ENCODE peak calls at places on chromosome 13, in four cellular contexts. One of them, this sample, is unnamed.

GRCh38 chr13:86681223-86681622 is 882.0 kb upstream of the SLITRK6 start:
- DNase-seq in ovary: no peak
- DNase-seq in left lung: no peak
- DNase-seq in hepatocyte: no peak
- DNase-seq in this sample: no peak

GRCh38 chr13:112648101-112648500 is 41.7 kb upstream of the ATP11A start:
- DNase-seq in ovary: no peak
- DNase-seq in left lung: no peak
- DNase-seq in hepatocyte: no peak
- DNase-seq in this sample: no peak

GRCh38 chr13:34078334-34078999 is 260.5 kb downstream of the RFC3 start:
- DNase-seq in ovary: no peak
- DNase-seq in left lung: no peak
- DNase-seq in hepatocyte: no peak
- DNase-seq in this sample: no peak

GRCh38 chr13:75489502-75490263 is 7.7 kb upstream of the TBC1D4 start:
- DNase-seq in ovary: no peak
- DNase-seq in left lung: peak; percentile 68
- DNase-seq in hepatocyte: peak; percentile 33
- DNase-seq in this sample: no peak

GRCh38 chr13:32956595-32956933 is 59.7 kb upstream of the KL start:
- DNase-seq in ovary: no peak
- DNase-seq in left lung: no peak
- DNase-seq in hepatocyte: no peak
- DNase-seq in this sample: no peak

GRCh38 chr13:78602561-78603239 is 652 bp downstream of the POU4F1 start:
- DNase-seq in ovary: no peak
- DNase-seq in left lung: peak; percentile 72
- DNase-seq in hepatocyte: no peak
- DNase-seq in this sample: no peak

GRCh38 chr13:26614721-26615120 is 57.2 kb downstream of the WASF3 start:
- DNase-seq in ovary: no peak
- DNase-seq in left lung: no peak
- DNase-seq in hepatocyte: no peak
- DNase-seq in this sample: no peak

GRCh38 chr13:38960175-38960574 is 30.5 kb downstream of the STOML3 start:
- DNase-seq in ovary: no peak
- DNase-seq in left lung: no peak
- DNase-seq in hepatocyte: no peak
- DNase-seq in this sample: no peak

GRCh38 chr13:35345992-35346391 is 130.5 kb downstream of the MAB21L1 start:
- DNase-seq in ovary: no peak
- DNase-seq in left lung: no peak
- DNase-seq in hepatocyte: no peak
- DNase-seq in this sample: no peak

GRCh38 chr13:45119990-45120864 is at the start of gene GTF2F2:
- DNase-seq in ovary: peak; percentile 93
- DNase-seq in left lung: peak; percentile 96
- DNase-seq in hepatocyte: peak; percentile 95
- DNase-seq in this sample: peak; percentile 86

GRCh38 chr13:66348745-66349720 is 881.1 kb downstream of the PCDH9 start:
- DNase-seq in ovary: no peak
- DNase-seq in left lung: no peak
- DNase-seq in hepatocyte: no peak
- DNase-seq in this sample: no peak

GRCh38 chr13:66506979-66507378 is 723.2 kb downstream of the PCDH9 start:
- DNase-seq in ovary: no peak
- DNase-seq in left lung: no peak
- DNase-seq in hepatocyte: no peak
- DNase-seq in this sample: no peak

GRCh38 chr13:99797716-99798115 is 173.9 kb downstream of the ZIC5 start:
- DNase-seq in ovary: no peak
- DNase-seq in left lung: no peak
- DNase-seq in hepatocyte: no peak
- DNase-seq in this sample: no peak

GRCh38 chr13:38908574-38908973 is 82.1 kb downstream of the STOML3 start:
- DNase-seq in ovary: no peak
- DNase-seq in left lung: no peak
- DNase-seq in hepatocyte: no peak
- DNase-seq in this sample: no peak

GRCh38 chr13:75797256-75797655 is 161.1 kb downstream of the LMO7 start:
- DNase-seq in ovary: no peak
- DNase-seq in left lung: no peak
- DNase-seq in hepatocyte: no peak
- DNase-seq in this sample: no peak

GRCh38 chr13:69948016-69948415 is 159.6 kb upstream of the ATXN8OS start:
- DNase-seq in ovary: no peak
- DNase-seq in left lung: no peak
- DNase-seq in hepatocyte: no peak
- DNase-seq in this sample: no peak

GRCh38 chr13:79631260-79631659 is 150.3 kb downstream of the NDFIP2 start:
- DNase-seq in ovary: no peak
- DNase-seq in left lung: no peak
- DNase-seq in hepatocyte: peak; percentile 59
- DNase-seq in this sample: no peak

GRCh38 chr13:42392706-42393572 is 121.0 kb downstream of the AKAP11 start:
- DNase-seq in ovary: no peak
- DNase-seq in left lung: no peak
- DNase-seq in hepatocyte: no peak
- DNase-seq in this sample: no peak

GRCh38 chr13:96824110-96824509 is 170.2 kb downstream of the OXGR1 start:
- DNase-seq in ovary: no peak
- DNase-seq in left lung: no peak
- DNase-seq in hepatocyte: no peak
- DNase-seq in this sample: no peak

GRCh38 chr13:61128850-61129645 is 286.6 kb downstream of the PCDH20 start:
- DNase-seq in ovary: no peak
- DNase-seq in left lung: no peak
- DNase-seq in hepatocyte: no peak
- DNase-seq in this sample: no peak

GRCh38 chr13:106484084-106484754 is 51.2 kb downstream of the EFNB2 start:
- DNase-seq in ovary: no peak
- DNase-seq in left lung: no peak
- DNase-seq in hepatocyte: no peak
- DNase-seq in this sample: no peak

GRCh38 chr13:76991796-76992547 is at the start of gene CLN5:
- DNase-seq in ovary: peak; percentile 94
- DNase-seq in left lung: peak; percentile 99
- DNase-seq in hepatocyte: peak; percentile 97
- DNase-seq in this sample: peak; percentile 85
- TF ChIP-seq CTCF in ovary: peak; percentile 55
- TF ChIP-seq CTCF in left lung: no peak
- TF ChIP-seq CTCF in hepatocyte: no peak
- TF ChIP-seq CTCF in this sample: no peak

GRCh38 chr13:37870895-37871550 is 1.5 kb upstream of the TRPC4 start:
- DNase-seq in ovary: no peak
- DNase-seq in left lung: peak; percentile 6
- DNase-seq in hepatocyte: no peak
- DNase-seq in this sample: no peak

GRCh38 chr13:37868691-37869505 is 674 bp downstream of the TRPC4 start:
- DNase-seq in ovary: no peak
- DNase-seq in left lung: no peak
- DNase-seq in hepatocyte: peak; percentile 8
- DNase-seq in this sample: no peak

GRCh38 chr13:37869506-37869755 is 141 bp downstream of the TRPC4 start:
- DNase-seq in ovary: no peak
- DNase-seq in left lung: no peak
- DNase-seq in hepatocyte: no peak
- DNase-seq in this sample: no peak

GRCh38 chr13:37870489-37870845 is 895 bp upstream of the TRPC4 start:
- DNase-seq in ovary: no peak
- DNase-seq in left lung: peak; percentile 20
- DNase-seq in hepatocyte: no peak
- DNase-seq in this sample: no peak

GRCh38 chr13:37869756-37870488 is at the start of gene TRPC4:
- DNase-seq in ovary: peak; percentile 66
- DNase-seq in left lung: peak; percentile 60
- DNase-seq in hepatocyte: peak; percentile 78
- DNase-seq in this sample: peak; percentile 49
- TF ChIP-seq CTCF in ovary: no peak
- TF ChIP-seq CTCF in left lung: no peak
- TF ChIP-seq CTCF in hepatocyte: peak; percentile 68
- TF ChIP-seq CTCF in this sample: peak; percentile 73

DNA sequence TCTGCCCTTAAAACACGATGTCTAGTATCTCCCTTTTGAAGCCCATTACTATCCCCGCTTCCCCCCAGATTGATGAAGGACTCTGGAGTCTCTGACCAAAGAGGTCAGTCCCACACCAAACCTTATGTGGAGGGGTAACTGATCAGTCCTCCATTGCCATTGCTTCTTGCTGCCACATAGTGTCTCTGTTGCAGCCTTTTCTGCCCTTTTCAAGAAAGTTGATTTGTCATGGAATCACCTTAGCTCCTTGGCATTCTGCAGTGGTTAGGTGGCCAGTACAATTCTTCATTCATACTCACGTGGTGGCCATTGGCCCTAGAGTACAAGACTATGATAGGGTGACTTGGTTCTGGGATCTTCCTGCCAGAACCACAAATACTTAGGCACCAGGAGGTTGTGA is 8.4 kb upstream of the HTR2A start:
- DNase-seq in ovary: no peak
- DNase-seq in left lung: no peak
- DNase-seq in hepatocyte: no peak
- DNase-seq in this sample: no peak
- TF ChIP-seq CTCF in ovary: no peak
- TF ChIP-seq CTCF in left lung: no peak
- TF ChIP-seq CTCF in hepatocyte: peak; percentile 23
- TF ChIP-seq CTCF in this sample: peak; percentile 25

GRCh38 chr13:49820591-49821215 is 28.2 kb upstream of the KPNA3 start:
- DNase-seq in ovary: no peak
- DNase-seq in left lung: no peak
- DNase-seq in hepatocyte: peak; percentile 63
- DNase-seq in this sample: no peak

GRCh38 chr13:49821216-49821820 is 28.8 kb upstream of the KPNA3 start:
- DNase-seq in ovary: no peak
- DNase-seq in left lung: no peak
- DNase-seq in hepatocyte: no peak
- DNase-seq in this sample: no peak
- TF ChIP-seq CTCF in ovary: no peak
- TF ChIP-seq CTCF in left lung: no peak
- TF ChIP-seq CTCF in hepatocyte: no peak
- TF ChIP-seq CTCF in this sample: no peak

GRCh38 chr13:49370390-49370789 is 73.5 kb downstream of the CAB39L start:
- DNase-seq in ovary: no peak
- DNase-seq in left lung: no peak
- DNase-seq in hepatocyte: no peak
- DNase-seq in this sample: no peak

GRCh38 chr13:49368688-49369087 is 75.2 kb downstream of the CAB39L start:
- DNase-seq in ovary: no peak
- DNase-seq in left lung: no peak
- DNase-seq in hepatocyte: no peak
- DNase-seq in this sample: no peak

GRCh38 chr13:49366841-49367240 is 77.0 kb downstream of the CAB39L start:
- DNase-seq in ovary: no peak
- DNase-seq in left lung: no peak
- DNase-seq in hepatocyte: no peak
- DNase-seq in this sample: no peak

GRCh38 chr13:49369876-49370275 is 74.0 kb downstream of the CAB39L start:
- DNase-seq in ovary: no peak
- DNase-seq in left lung: no peak
- DNase-seq in hepatocyte: no peak
- DNase-seq in this sample: no peak

GRCh38 chr13:49367640-49368431 is 76.0 kb downstream of the CAB39L start:
- DNase-seq in ovary: no peak
- DNase-seq in left lung: no peak
- DNase-seq in hepatocyte: no peak
- DNase-seq in this sample: no peak
- TF ChIP-seq CTCF in ovary: no peak
- TF ChIP-seq CTCF in left lung: no peak
- TF ChIP-seq CTCF in hepatocyte: no peak
- TF ChIP-seq CTCF in this sample: no peak

DNA sequence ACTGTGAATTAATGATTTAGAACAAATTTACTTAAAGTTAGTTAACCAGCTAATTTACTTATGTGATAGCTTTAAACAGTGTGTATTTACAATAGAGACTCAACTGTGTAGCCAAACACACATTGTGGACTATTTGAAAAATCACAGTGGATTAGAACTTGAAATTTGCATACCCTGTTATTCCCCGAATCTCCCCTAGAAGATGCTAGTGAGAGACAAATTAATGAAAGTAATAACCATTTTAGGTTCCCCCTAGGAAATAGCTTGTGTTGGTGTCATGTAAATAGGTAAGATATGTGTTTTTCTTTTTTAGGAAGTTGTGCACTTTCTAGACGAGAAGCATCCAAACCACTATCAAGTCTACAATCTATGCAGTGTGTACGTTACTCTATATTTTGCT is 98.5 kb downstream of the C1QTNF9 start:
- DNase-seq in ovary: no peak
- DNase-seq in left lung: no peak
- DNase-seq in hepatocyte: no peak
- DNase-seq in this sample: no peak
- TF ChIP-seq CTCF in ovary: no peak
- TF ChIP-seq CTCF in left lung: no peak
- TF ChIP-seq CTCF in hepatocyte: no peak
- TF ChIP-seq CTCF in this sample: peak; percentile 20

DNA sequence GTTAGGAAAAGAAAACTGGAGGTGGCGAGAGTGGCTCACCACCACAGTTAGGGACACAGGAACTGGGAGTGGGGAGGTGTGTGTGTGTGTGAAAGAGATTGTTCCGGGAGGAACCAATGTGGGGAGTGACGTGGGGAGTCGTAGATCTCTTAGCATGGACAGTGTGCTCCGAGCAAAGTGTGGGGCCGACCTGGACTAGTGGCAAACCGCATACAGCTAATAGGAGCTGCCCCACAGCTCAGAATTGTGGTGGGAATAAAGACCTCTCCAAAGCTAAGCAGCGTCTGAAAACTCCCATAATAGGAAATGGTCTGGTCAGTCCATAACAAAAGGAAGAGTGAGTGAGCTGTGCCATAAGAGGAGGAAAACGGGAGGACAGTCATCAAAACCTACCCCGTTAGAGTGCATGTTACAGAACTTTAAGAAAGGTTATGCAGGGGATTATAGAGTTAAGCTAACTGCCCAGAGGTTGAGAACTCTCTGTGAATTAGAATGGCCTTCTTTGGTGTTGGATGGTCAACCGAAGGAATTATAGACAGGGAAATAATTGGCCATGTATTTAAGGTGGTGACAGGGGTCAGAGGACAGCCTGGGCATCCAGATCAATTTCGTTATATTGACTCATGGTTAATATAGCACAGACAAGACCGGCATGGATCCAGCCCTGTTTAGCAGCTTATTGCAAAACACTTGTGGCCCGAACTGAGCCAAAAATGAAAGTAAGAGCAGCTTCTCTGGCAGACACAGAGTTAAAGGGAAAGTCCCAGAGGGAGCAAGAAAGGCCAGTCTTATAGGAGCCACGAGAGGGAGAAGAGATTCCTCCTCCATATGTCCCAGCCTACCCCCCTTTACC is 8.9 kb upstream of the SLC15A1 start:
- DNase-seq in ovary: no peak
- DNase-seq in left lung: no peak
- DNase-seq in hepatocyte: no peak
- DNase-seq in this sample: no peak
- TF ChIP-seq CTCF in ovary: no peak
- TF ChIP-seq CTCF in left lung: no peak
- TF ChIP-seq CTCF in hepatocyte: no peak
- TF ChIP-seq CTCF in this sample: no peak

This sample was measured in progenitor cell of endocrine pancreas.